ENCODE peak calls at places on chromosomes 5 and 9, in four cellular contexts. O, U, V and Y are unnamed samples.

GRCh38 chr5:150540615-150541396 is 32.9 kb downstream of the NDST1 start:
- DNase-seq in U (no peak), V (no peak), O (no peak), Y (no peak)

GRCh38 chr9:15178621-15179020 is 128.4 kb downstream of the TTC39B start:
- DNase-seq in V (no peak), O (no peak), U (no peak), Y (no peak)

GRCh38 chr9:16442622-16443021 is 427.8 kb downstream of the BNC2 start:
- DNase-seq in V (no peak), U (no peak), O (no peak), Y (no peak)

GRCh38 chr5:61002616-61003015 is 57.6 kb downstream of the NDUFAF2 start:
- DNase-seq in O (no peak), V (no peak), U (no peak), Y (no peak)

GRCh38 chr5:136004436-136004835 is 24.4 kb upstream of the TGFBI start:
- DNase-seq in V (no peak), U (no peak), O (no peak), Y (no peak)

GRCh38 chr5:172665049-172665541 is 24.0 kb downstream of the NEURL1B start:
- DNase-seq in O (no peak), U (no peak), V (no peak), Y (no peak)

GRCh38 chr9:113409481-113409880 is 994 bp downstream of the POLE3 start:
- DNase-seq in V (no peak), U (no peak), O (no peak), Y (no peak)

GRCh38 chr9:5578698-5579085 is 50.2 kb upstream of the RIC1 start:
- DNase-seq in V (no peak), O (no peak), U (no peak), Y (no peak)

GRCh38 chr5:153974131-153974812 is 64.4 kb downstream of the FAM114A2 start:
- DNase-seq in U (peak; percentile 60), O (no peak), V (peak; percentile 43), Y (no peak)

GRCh38 chr5:44178414-44178813 is 210.8 kb downstream of the FGF10 start:
- DNase-seq in O (no peak), V (no peak), U (no peak), Y (no peak)

GRCh38 chr5:53434566-53434965 is 45.9 kb upstream of the FST start:
- DNase-seq in U (no peak), O (no peak), V (no peak), Y (no peak)

GRCh38 chr5:128228506-128228905 is 144.9 kb downstream of the SLC12A2 start:
- DNase-seq in O (no peak), U (no peak), V (no peak), Y (no peak)

GRCh38 chr9:76459691-76460635 is 981 bp downstream of the GCNT1 start:
- DNase-seq in U (peak; percentile 51), O (no peak), V (peak; percentile 34), Y (peak; percentile 1)

GRCh38 chr9:3963266-3964019 is 336.4 kb downstream of the GLIS3 start:
- DNase-seq in O (no peak), V (no peak), U (no peak), Y (no peak)

GRCh38 chr5:134503937-134504437 is 21.5 kb upstream of the JADE2 start:
- DNase-seq in V (no peak), O (no peak), U (no peak), Y (no peak)

GRCh38 chr9:101727621-101728524 is 10.6 kb downstream of the GRIN3A start:
- DNase-seq in U (peak; percentile 47), V (peak; percentile 46), O (no peak), Y (no peak)

GRCh38 chr5:58066076-58066475 is 393.8 kb downstream of the PLK2 start:
- DNase-seq in V (no peak), U (no peak), O (no peak), Y (no peak)

GRCh38 chr9:132239999-132240859 is 78.4 kb downstream of the NTNG2 start:
- DNase-seq in V (no peak), U (no peak), O (no peak), Y (no peak)

GRCh38 chr5:136811551-136811950 is 446.2 kb upstream of the TRPC7 start:
- DNase-seq in U (no peak), O (no peak), V (no peak), Y (no peak)

GRCh38 chr9:107890921-107891465 is 401.4 kb upstream of the KLF4 start:
- DNase-seq in O (no peak), U (no peak), V (no peak), Y (no peak)

GRCh38 chr5:6432206-6432605 is 16.5 kb upstream of the UBE2QL1 start:
- DNase-seq in U (no peak), V (no peak), O (no peak), Y (no peak)

GRCh38 chr5:139660916-139661814 is 13.0 kb downstream of the CXXC5 start:
- DNase-seq in O (peak; percentile 91), U (no peak), V (no peak), Y (no peak)

GRCh38 chr9:76944011-76944410 is 38.1 kb upstream of the PRUNE2 start:
- DNase-seq in U (no peak), O (no peak), V (no peak), Y (no peak)

GRCh38 chr5:73447234-73448071 is 1.1 kb downstream of the FOXD1 start:
- DNase-seq in V (peak; percentile 29), O (no peak), U (peak; percentile 52), Y (no peak)

GRCh38 chr9:125484632-125485282 is 222.3 kb downstream of the MAPKAP1 start:
- DNase-seq in V (no peak), U (no peak), O (no peak), Y (no peak)

GRCh38 chr5:108801776-108802175 is 54.1 kb downstream of the FER start:
- DNase-seq in V (no peak), U (no peak), O (no peak), Y (no peak)

GRCh38 chr9:104927912-104928740 is at the start of gene ABCA1:
- DNase-seq in O (peak; percentile 89), V (no peak), U (peak; percentile 89), Y (peak; percentile 83)

GRCh38 chr9:95504053-95504963 is 12.5 kb downstream of the PTCH1 start:
- DNase-seq in O (no peak), U (peak; percentile 31), V (no peak), Y (peak; percentile 21)

GRCh38 chr5:139474815-139475791 is 4.3 kb downstream of the SMIM33 start:
- DNase-seq in O (no peak), V (no peak), U (no peak), Y (no peak)

GRCh38 chr9:87324613-87325194 is 173.0 kb upstream of the DAPK1 start:
- DNase-seq in U (no peak), O (no peak), V (peak; percentile 55), Y (no peak)

GRCh38 chr9:96567203-96567700 is 52.4 kb downstream of the CDC14B start:
- DNase-seq in V (no peak), O (peak; percentile 52), U (no peak), Y (no peak)

GRCh38 chr9:101119206-101119819 is 90.8 kb downstream of the PLPPR1 start:
- DNase-seq in O (peak; percentile 65), U (peak; percentile 82), V (peak; percentile 64), Y (peak; percentile 30)

GRCh38 chr9:112162644-112163413 is 12.3 kb downstream of the SUSD1 start:
- DNase-seq in O (no peak), V (no peak), U (no peak), Y (no peak)

GRCh38 chr5:170681013-170681433 is 102.5 kb upstream of the GABRP start:
- DNase-seq in V (no peak), O (no peak), U (peak; percentile 82), Y (no peak)

GRCh38 chr9:29212590-29213373 is 1639.5 kb upstream of the C9orf72 start:
- DNase-seq in V (peak; percentile 67), O (no peak), U (peak; percentile 58), Y (no peak)

GRCh38 chr5:68352166-68352565 is 136.6 kb downstream of the PIK3R1 start:
- DNase-seq in V (no peak), U (no peak), O (no peak), Y (no peak)

GRCh38 chr5:137611926-137612435 is 112.9 kb upstream of the SPOCK1 start:
- DNase-seq in O (no peak), U (no peak), V (no peak), Y (no peak)